ENCODE peak calls at places on chromosomes 3 and 15, in five cellular contexts. G, H, J, U and B are unnamed samples.

GRCh38 chr3:127420825-127421224 is 133.0 kb upstream of the PRR20G start:
- DNase-seq in G (no peak), H (no peak), J (no peak), U (no peak), B (peak)

GRCh38 chr3:45154641-45155147 is 8.5 kb upstream of the CDCP1 start:
- DNase-seq in G (no peak), H (no peak), J (no peak), U (no peak), B (peak)

GRCh38 chr15:48925714-48926223 is 38.0 kb downstream of the SHC4 start:
- DNase-seq in G (no peak), H (no peak), J (no peak), U (no peak), B (no peak)

GRCh38 chr15:40691737-40692136 is 3.2 kb upstream of the RAD51 start:
- DNase-seq in G (no peak), H (no peak), J (no peak), U (no peak), B (no peak)

GRCh38 chr3:56123487-56123886 is 344.8 kb downstream of the ERC2 start:
- DNase-seq in G (no peak), H (no peak), J (no peak), U (no peak), B (no peak)

GRCh38 chr3:30122359-30122758 is 484.0 kb upstream of the TGFBR2 start:
- DNase-seq in G (no peak), H (no peak), J (no peak), U (no peak), B (no peak)

GRCh38 chr15:67998599-67999122 is 55.5 kb upstream of the PIAS1 start:
- DNase-seq in G (no peak), H (no peak), J (no peak), U (peak), B (no peak)

GRCh38 chr3:169146112-169146665 is 517.3 kb downstream of the MECOM start:
- DNase-seq in G (peak), H (no peak), J (peak), U (peak), B (peak)

GRCh38 chr15:67480741-67481140 is 40.2 kb upstream of the C15orf61 start:
- DNase-seq in G (no peak), H (no peak), J (no peak), U (no peak), B (no peak)

GRCh38 chr15:39195988-39196486 is 384.8 kb upstream of the THBS1 start:
- DNase-seq in G (no peak), H (peak), J (no peak), U (no peak), B (no peak)

GRCh38 chr15:37101634-37102314 is 1.4 kb upstream of the MEIS2 start:
- DNase-seq in G (peak), H (peak), J (peak), U (peak), B (peak)

GRCh38 chr3:187735383-187735782 is 9.9 kb downstream of the BCL6 start:
- DNase-seq in G (no peak), H (no peak), J (no peak), U (no peak), B (no peak)

GRCh38 chr3:72848703-72849081 is 447 bp upstream of the SHQ1 start:
- DNase-seq in G (no peak), H (no peak), J (no peak), U (no peak), B (no peak)

DNA sequence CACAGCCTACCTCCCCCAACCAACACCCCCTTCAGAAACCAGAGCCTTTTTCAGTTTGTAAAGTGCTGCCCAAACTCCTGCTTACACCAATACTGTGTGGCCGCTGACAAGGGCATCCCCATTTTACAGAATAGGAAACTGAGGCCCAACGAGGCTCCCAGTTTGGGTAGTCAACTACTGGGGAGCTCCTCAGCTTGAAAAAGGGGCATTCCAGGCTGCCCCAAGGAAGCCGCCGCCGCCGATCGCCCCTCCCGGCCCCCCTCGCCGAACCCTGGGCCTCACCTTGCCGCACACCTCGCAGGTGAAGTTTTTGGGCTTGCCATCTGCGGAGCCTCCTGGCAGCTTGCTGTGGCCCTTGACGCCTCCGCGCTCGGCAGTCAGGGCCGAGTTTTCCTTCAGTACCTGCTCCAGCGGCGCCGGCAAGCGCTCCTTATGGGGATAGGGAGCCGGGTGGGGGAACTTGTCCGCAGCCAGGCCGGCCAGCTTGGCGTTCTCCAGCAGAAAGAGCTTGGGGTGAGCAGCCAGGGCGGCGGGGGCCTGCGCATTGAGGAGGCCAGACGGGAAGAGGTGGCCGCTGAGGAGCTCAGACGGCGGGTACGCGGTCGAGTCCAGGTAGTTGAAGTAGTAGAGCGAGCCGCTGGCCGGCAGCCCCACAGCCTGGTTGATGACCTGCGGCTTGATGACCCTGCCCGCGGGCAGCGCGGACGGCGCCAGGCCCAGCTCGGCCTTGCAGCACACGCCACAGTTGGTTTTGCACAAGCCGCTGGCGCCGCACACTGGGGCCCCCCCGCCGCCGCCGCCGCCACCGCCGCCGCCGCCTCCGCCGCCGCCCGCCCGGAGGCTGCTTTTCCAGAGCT is 1.4 kb downstream of the FEZF2 start:
- DNase-seq in G (no peak), H (no peak), J (no peak), U (no peak), B (no peak)
- H3K4me3 ChIP-seq in G (no peak), H (peak), J (peak), U (peak), B (no peak)

GRCh38 chr3:107328074-107328473 is 49.2 kb upstream of the CCDC54 start:
- DNase-seq in G (no peak), H (no peak), J (no peak), U (no peak), B (no peak)

GRCh38 chr3:107323723-107324122 is 53.5 kb upstream of the CCDC54 start:
- DNase-seq in G (no peak), H (no peak), J (no peak), U (no peak), B (no peak)

GRCh38 chr3:107325446-107325845 is 51.8 kb upstream of the CCDC54 start:
- DNase-seq in G (no peak), H (no peak), J (no peak), U (no peak), B (no peak)

DNA sequence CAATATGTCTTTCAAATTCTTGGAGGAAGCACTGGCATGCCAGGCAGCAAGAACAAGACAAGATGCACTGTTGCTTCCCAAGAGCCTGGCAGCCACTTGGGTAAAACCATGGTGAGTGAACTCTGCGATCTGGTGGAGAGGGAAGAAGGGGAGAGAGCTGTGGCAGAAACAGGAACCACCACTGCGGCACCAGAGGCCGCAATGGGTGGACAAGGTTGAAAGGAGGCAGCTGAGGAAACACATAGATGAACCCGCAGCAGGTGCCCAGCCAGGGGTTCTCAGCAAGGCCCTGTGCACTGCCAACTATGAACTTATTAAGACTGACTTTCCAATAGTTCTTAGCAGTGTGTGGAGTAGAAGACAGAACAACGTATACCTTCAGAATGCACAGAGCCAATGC is 48.2 kb upstream of the CCDC54 start:
- DNase-seq in G (no peak), H (no peak), J (no peak), U (no peak), B (no peak)
- TF ChIP-seq POLR2AphosphoS5 in G (no peak), H (no peak), J (no peak), U (no peak), B (no peak)

DNA sequence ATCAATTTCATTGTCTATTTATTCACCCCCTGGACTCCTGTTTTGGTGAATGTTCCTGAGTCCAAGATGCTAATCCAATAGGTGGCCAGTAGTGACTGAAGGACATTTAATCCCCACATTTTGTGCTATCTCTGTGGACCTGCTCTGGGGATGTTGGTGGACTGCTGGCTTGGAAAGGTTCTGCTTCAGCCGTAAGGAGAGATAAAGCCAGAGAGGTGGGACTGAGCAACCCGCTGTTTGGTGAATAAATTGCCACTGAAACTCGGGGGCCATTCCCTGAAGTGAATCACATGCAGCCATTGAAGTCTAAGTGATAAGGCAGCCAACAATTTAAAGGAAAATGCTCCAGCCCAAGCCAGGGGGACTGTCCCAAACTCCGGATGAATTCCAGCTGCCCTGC is 1.6 kb upstream of the ABHD6 start:
- DNase-seq in G (no peak), H (no peak), J (no peak), U (no peak), B (no peak)
- H3K4me3 ChIP-seq in G (no peak), H (no peak), J (no peak), U (no peak), B (no peak)

GRCh38 chr3:26099692-26100091 is 309.8 kb downstream of the OXSM start:
- DNase-seq in G (no peak), H (no peak), J (no peak), U (no peak), B (no peak)
- TF ChIP-seq POLR2AphosphoS5 in G (no peak), H (no peak), J (no peak), U (no peak), B (no peak)

GRCh38 chr15:100372695-100373036 is 30.9 kb upstream of the ADAMTS17 start:
- DNase-seq in G (no peak), H (no peak), J (no peak), U (no peak), B (no peak)

GRCh38 chr15:100373942-100374341 is 32.2 kb upstream of the ADAMTS17 start:
- DNase-seq in G (no peak), H (no peak), J (no peak), U (no peak), B (no peak)

GRCh38 chr15:100373037-100373896 is 31.5 kb upstream of the ADAMTS17 start:
- DNase-seq in G (no peak), H (no peak), J (no peak), U (no peak), B (no peak)
- H3K4me3 ChIP-seq in G (peak), H (peak), J (peak), U (peak), B (peak)